ENCODE peak calls at places on chromosomes 5 and 9, in six cellular contexts. One of them, this sample, is unnamed.

GRCh38 chr9:89743216-89743575 is 138.4 kb downstream of the GADD45G start:
- DNase-seq in OCI-LY7: peak; percentile 87
- DNase-seq in HCT116: no peak
- DNase-seq in neural progenitor cell: no peak
- DNase-seq in GM23248: no peak
- DNase-seq in GM23338: no peak
- DNase-seq in this sample: no peak

GRCh38 chr9:84862786-84863185 is 193.3 kb downstream of the NTRK2 start:
- DNase-seq in GM23338: peak; percentile 89
- DNase-seq in HCT116: no peak
- DNase-seq in neural progenitor cell: peak; percentile 79
- DNase-seq in GM23248: peak; percentile 81
- DNase-seq in OCI-LY7: no peak
- DNase-seq in this sample: no peak

GRCh38 chr9:109232449-109232848 is 65.4 kb upstream of the FRRS1L start:
- DNase-seq in OCI-LY7: no peak
- DNase-seq in GM23338: no peak
- DNase-seq in HCT116: no peak
- DNase-seq in GM23248: peak; percentile 91
- DNase-seq in neural progenitor cell: no peak
- DNase-seq in this sample: peak; percentile 61

GRCh38 chr5:174793684-174794328 is 69.4 kb downstream of the MSX2 start:
- DNase-seq in GM23338: peak; percentile 90
- DNase-seq in HCT116: peak; percentile 29
- DNase-seq in neural progenitor cell: peak; percentile 89
- DNase-seq in OCI-LY7: peak; percentile 29
- DNase-seq in GM23248: peak; percentile 83
- DNase-seq in this sample: peak; percentile 61

GRCh38 chr9:135522137-135522877 is 1.1 kb downstream of the LCN1 start:
- DNase-seq in neural progenitor cell: no peak
- DNase-seq in GM23248: no peak
- DNase-seq in OCI-LY7: no peak
- DNase-seq in HCT116: no peak
- DNase-seq in GM23338: no peak
- DNase-seq in this sample: no peak

GRCh38 chr9:5552301-5552700 is 42.0 kb downstream of the PDCD1LG2 start:
- DNase-seq in HCT116: no peak
- DNase-seq in GM23248: peak; percentile 34
- DNase-seq in GM23338: no peak
- DNase-seq in neural progenitor cell: no peak
- DNase-seq in OCI-LY7: no peak
- DNase-seq in this sample: no peak

GRCh38 chr5:172999351-172999973 is 15.9 kb downstream of the ATP6V0E1 start:
- DNase-seq in OCI-LY7: no peak
- DNase-seq in HCT116: no peak
- DNase-seq in GM23248: no peak
- DNase-seq in neural progenitor cell: no peak
- DNase-seq in GM23338: no peak
- DNase-seq in this sample: no peak

GRCh38 chr5:173789031-173789920 is 98.9 kb upstream of the CPEB4 start:
- DNase-seq in neural progenitor cell: no peak
- DNase-seq in GM23248: peak; percentile 92
- DNase-seq in HCT116: peak; percentile 41
- DNase-seq in OCI-LY7: peak; percentile 31
- DNase-seq in GM23338: no peak
- DNase-seq in this sample: peak; percentile 87

GRCh38 chr9:72441296-72442211 is 76.5 kb upstream of the ZFAND5 start:
- DNase-seq in HCT116: no peak
- DNase-seq in neural progenitor cell: peak; percentile 28
- DNase-seq in OCI-LY7: no peak
- DNase-seq in GM23248: peak; percentile 28
- DNase-seq in GM23338: no peak
- DNase-seq in this sample: peak; percentile 33

DNA sequence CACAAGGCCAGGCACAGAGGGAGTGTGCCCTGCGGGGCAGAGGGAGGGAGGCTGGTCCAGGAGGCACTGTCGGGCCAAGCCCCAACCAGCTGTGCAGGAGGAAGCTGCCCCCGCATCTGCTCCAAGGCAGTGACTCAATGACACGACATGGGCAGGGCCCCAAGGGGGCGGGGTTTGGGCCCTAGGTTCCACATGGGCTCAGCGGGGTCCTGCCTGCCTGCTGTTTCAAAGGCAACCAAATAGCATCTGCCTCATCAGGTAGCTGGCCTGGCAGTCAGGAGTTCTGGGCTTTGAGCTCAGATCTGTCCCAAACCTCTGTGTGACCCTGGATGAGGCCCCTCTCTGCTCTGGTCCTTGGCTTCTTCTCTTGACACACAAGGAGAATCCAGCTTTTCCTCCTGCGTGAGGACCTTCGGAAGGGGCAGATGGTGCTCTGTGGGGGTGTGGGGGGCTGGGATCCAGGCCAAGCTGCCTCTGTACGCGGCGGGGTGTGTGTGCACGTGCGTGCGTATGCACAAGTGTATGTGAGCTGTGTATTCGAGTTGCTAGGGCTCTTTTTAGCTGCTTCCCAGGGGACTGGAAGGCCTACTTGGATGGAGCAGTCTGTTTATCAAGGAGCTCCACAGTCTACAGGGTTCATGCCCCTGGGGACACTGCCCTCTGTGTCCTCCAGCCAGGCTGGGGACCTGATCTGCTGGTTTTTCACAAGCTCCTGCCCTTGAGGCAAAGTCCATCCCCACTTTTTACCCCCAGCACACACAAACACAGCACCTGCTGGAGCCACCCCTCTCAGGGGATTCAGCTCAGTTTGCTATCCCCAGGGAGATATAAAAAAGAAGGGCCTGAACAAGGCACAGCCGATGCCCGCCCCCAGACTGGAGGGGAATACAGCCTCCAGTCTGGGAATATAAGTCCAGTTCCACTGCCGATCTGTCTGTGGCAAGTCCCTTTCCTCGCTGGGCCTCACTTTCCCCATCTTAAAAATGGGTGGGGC is 138.9 kb downstream of the RGS3 start:
- DNase-seq in OCI-LY7: peak; percentile 88
- DNase-seq in GM23338: peak; percentile 90
- DNase-seq in HCT116: peak; percentile 53
- DNase-seq in neural progenitor cell: peak; percentile 64
- DNase-seq in GM23248: peak; percentile 94
- DNase-seq in this sample: peak; percentile 22
- H3K4me1 ChIP-seq in OCI-LY7: peaks cover 24% of the 10 kb centered on the region
- H3K4me1 ChIP-seq in GM23338: peaks cover 20% of the 10 kb centered on the region
- H3K4me1 ChIP-seq in HCT116: peaks cover 20% of the 10 kb centered on the region
- H3K4me1 ChIP-seq in neural progenitor cell: peaks cover 33% of the 10 kb centered on the region
- H3K4me1 ChIP-seq in GM23248: peaks cover 44% of the 10 kb centered on the region
- H3K4me1 ChIP-seq in this sample: no peaks in the 10 kb centered on the region

GRCh38 chr5:73727470-73727869 is 101.5 kb downstream of the ARHGEF28 start:
- DNase-seq in GM23248: no peak
- DNase-seq in GM23338: no peak
- DNase-seq in HCT116: no peak
- DNase-seq in neural progenitor cell: no peak
- DNase-seq in OCI-LY7: no peak
- DNase-seq in this sample: no peak

GRCh38 chr5:73728493-73729273 is 102.7 kb downstream of the ARHGEF28 start:
- DNase-seq in OCI-LY7: no peak
- DNase-seq in GM23338: no peak
- DNase-seq in HCT116: no peak
- DNase-seq in GM23248: no peak
- DNase-seq in neural progenitor cell: no peak
- DNase-seq in this sample: no peak

GRCh38 chr5:73726606-73727231 is 100.7 kb downstream of the ARHGEF28 start:
- DNase-seq in GM23248: no peak
- DNase-seq in neural progenitor cell: no peak
- DNase-seq in OCI-LY7: no peak
- DNase-seq in HCT116: no peak
- DNase-seq in GM23338: no peak
- DNase-seq in this sample: no peak

GRCh38 chr5:73729329-73729728 is 103.3 kb downstream of the ARHGEF28 start:
- DNase-seq in GM23338: no peak
- DNase-seq in HCT116: no peak
- DNase-seq in OCI-LY7: no peak
- DNase-seq in neural progenitor cell: no peak
- DNase-seq in GM23248: no peak
- DNase-seq in this sample: peak; percentile 58

GRCh38 chr5:73726071-73726470 is 100.1 kb downstream of the ARHGEF28 start:
- DNase-seq in HCT116: no peak
- DNase-seq in neural progenitor cell: no peak
- DNase-seq in OCI-LY7: no peak
- DNase-seq in GM23248: no peak
- DNase-seq in GM23338: no peak
- DNase-seq in this sample: no peak
- H3K4me2 ChIP-seq in HCT116: no peak overlapping the region
- H3K4me2 ChIP-seq in neural progenitor cell: no peak overlapping the region
- H3K4me2 ChIP-seq in OCI-LY7: no peak overlapping the region
- H3K4me2 ChIP-seq in GM23248: no peak overlapping the region
- H3K4me2 ChIP-seq in GM23338: no peak overlapping the region
- H3K4me2 ChIP-seq in this sample: no peak overlapping the region

DNA sequence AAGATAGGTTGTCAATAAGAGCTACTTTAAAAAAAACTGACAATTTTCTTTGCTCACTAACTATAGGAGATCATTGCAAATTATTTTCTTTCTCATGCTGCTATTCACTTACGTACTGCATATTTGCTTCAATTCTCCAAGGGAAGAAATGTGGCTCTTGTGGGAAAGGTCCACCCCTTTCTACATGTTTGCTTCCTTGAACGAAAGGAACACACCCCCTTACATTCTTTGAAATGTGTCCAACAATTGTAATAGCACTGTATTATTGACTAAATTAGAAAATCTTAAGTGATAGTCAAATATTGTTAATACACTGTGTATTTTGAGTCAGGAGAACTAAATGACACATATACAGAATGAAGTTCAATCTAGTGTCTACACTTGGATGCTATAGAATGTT is 5.2 kb downstream of the MEF2C start:
- DNase-seq in HCT116: no peak
- DNase-seq in OCI-LY7: no peak
- DNase-seq in GM23338: no peak
- DNase-seq in GM23248: no peak
- DNase-seq in neural progenitor cell: no peak
- DNase-seq in this sample: peak; percentile 75
- TF ChIP-seq EZH2phosphoT487 in HCT116: no peak
- TF ChIP-seq EZH2phosphoT487 in OCI-LY7: no peak
- TF ChIP-seq EZH2phosphoT487 in GM23338: no peak
- TF ChIP-seq EZH2phosphoT487 in GM23248: no peak
- TF ChIP-seq EZH2phosphoT487 in neural progenitor cell: no peak
- TF ChIP-seq EZH2phosphoT487 in this sample: no peak

GRCh38 chr9:137063311-137064026 is 6.9 kb downstream of the SAPCD2 start:
- DNase-seq in HCT116: no peak
- DNase-seq in GM23338: no peak
- DNase-seq in OCI-LY7: no peak
- DNase-seq in GM23248: no peak
- DNase-seq in neural progenitor cell: no peak
- DNase-seq in this sample: no peak
- H3K4me1 ChIP-seq in HCT116: peaks cover 7% of the 10 kb centered on the region
- H3K4me1 ChIP-seq in GM23338: peaks cover 6% of the 10 kb centered on the region
- H3K4me1 ChIP-seq in OCI-LY7: peaks cover 7% of the 10 kb centered on the region
- H3K4me1 ChIP-seq in GM23248: no peaks in the 10 kb centered on the region
- H3K4me1 ChIP-seq in neural progenitor cell: no peaks in the 10 kb centered on the region
- H3K4me1 ChIP-seq in this sample: peaks cover 7% of the 10 kb centered on the region

GRCh38 chr9:112029921-112030444 is 133.4 kb downstream of the UGCG start:
- DNase-seq in GM23248: peak; percentile 23
- DNase-seq in HCT116: no peak
- DNase-seq in GM23338: peak; percentile 60
- DNase-seq in neural progenitor cell: peak; percentile 19
- DNase-seq in OCI-LY7: no peak
- DNase-seq in this sample: peak; percentile 79
- H3K4me2 ChIP-seq in GM23248: peak overlapping the region; percentile 31
- H3K4me2 ChIP-seq in HCT116: peak overlapping the region; percentile 51
- H3K4me2 ChIP-seq in GM23338: peak overlapping the region; percentile 37
- H3K4me2 ChIP-seq in neural progenitor cell: no peak overlapping the region
- H3K4me2 ChIP-seq in OCI-LY7: no peak overlapping the region
- H3K4me2 ChIP-seq in this sample: peak overlapping the region; percentile 31

GRCh38 chr9:137316012-137316981 is 14.2 kb upstream of the NRARP start:
- DNase-seq in OCI-LY7: peak; percentile 41
- DNase-seq in GM23248: peak; percentile 77
- DNase-seq in neural progenitor cell: peak; percentile 81
- DNase-seq in GM23338: peak; percentile 74
- DNase-seq in HCT116: no peak
- DNase-seq in this sample: peak; percentile 51
- TF ChIP-seq EZH2phosphoT487 in OCI-LY7: no peak
- TF ChIP-seq EZH2phosphoT487 in GM23248: no peak
- TF ChIP-seq EZH2phosphoT487 in neural progenitor cell: no peak
- TF ChIP-seq EZH2phosphoT487 in GM23338: no peak
- TF ChIP-seq EZH2phosphoT487 in HCT116: no peak
- TF ChIP-seq EZH2phosphoT487 in this sample: no peak

GRCh38 chr5:34656700-34657549 is 797 bp downstream of the RAI14 start:
- DNase-seq in HCT116: no peak
- DNase-seq in neural progenitor cell: peak; percentile 43
- DNase-seq in GM23338: peak; percentile 55
- DNase-seq in OCI-LY7: no peak
- DNase-seq in GM23248: peak; percentile 74
- DNase-seq in this sample: peak; percentile 21
- H3K4me1 ChIP-seq in HCT116: peaks cover 13% of the 10 kb centered on the region
- H3K4me1 ChIP-seq in neural progenitor cell: peaks cover 7% of the 10 kb centered on the region
- H3K4me1 ChIP-seq in GM23338: peaks cover 53% of the 10 kb centered on the region
- H3K4me1 ChIP-seq in OCI-LY7: no peaks in the 10 kb centered on the region
- H3K4me1 ChIP-seq in GM23248: peaks cover 51% of the 10 kb centered on the region
- H3K4me1 ChIP-seq in this sample: peaks cover 37% of the 10 kb centered on the region

DNA sequence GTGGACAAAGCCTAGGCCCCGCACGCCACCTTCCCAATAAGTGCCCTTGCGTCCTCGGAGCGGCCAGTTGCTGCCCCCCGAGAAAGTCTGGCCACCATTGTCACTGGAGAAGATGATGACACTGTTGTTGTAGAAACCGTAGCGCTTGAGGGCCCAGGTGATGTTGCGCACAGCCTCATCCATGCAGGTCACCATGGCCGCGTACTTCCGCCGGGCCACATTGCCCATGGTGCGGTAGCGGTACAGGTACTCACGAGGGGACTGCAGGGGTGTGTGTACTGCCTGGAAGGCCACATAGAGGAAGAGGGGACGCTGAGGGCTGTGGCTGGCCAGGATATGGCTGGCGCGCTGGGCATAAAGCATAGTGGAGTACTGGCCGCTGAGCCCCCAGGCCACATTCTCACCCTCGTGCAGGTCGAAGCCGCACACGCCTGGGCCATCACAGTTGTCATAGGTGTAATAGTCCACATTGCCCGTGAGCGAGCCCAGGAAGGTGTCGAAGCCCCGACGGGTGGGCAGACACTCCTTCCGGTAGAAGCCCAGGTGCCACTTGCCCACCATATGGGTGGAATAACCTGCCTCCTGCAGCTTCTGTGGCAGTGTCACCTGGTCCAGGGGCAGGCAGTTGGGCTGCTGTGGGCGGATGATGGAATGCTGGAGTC is 4.6 kb downstream of the ARSI start:
- DNase-seq in GM23248: no peak
- DNase-seq in neural progenitor cell: no peak
- DNase-seq in OCI-LY7: no peak
- DNase-seq in HCT116: no peak
- DNase-seq in GM23338: no peak
- DNase-seq in this sample: no peak
- H3K4me2 ChIP-seq in GM23248: peak overlapping the region; percentile 31
- H3K4me2 ChIP-seq in neural progenitor cell: no peak overlapping the region
- H3K4me2 ChIP-seq in OCI-LY7: no peak overlapping the region
- H3K4me2 ChIP-seq in HCT116: no peak overlapping the region
- H3K4me2 ChIP-seq in GM23338: no peak overlapping the region
- H3K4me2 ChIP-seq in this sample: no peak overlapping the region